ENCODE peak calls at places on chromosomes 11 and 22, in ten cellular contexts. Z, X, I, K, Y, V, U, N, C and S are unnamed samples.

GRCh38 chr11:121841487-121842167 is 274.4 kb downstream of the BLID start:
- DNase-seq in I (no peak), K (no peak), Z (no peak), U (no peak), N (no peak), X (no peak), V (no peak), Y (no peak), C (no peak), S (no peak)

GRCh38 chr22:41367039-41367679 is 14.6 kb upstream of the TEF start:
- DNase-seq in I (peak; percentile 98), K (no peak), N (peak; percentile 69), C (peak; percentile 96), Y (peak; percentile 95), X (peak; percentile 98), U (peak; percentile 10), V (no peak), Z (no peak), S (peak; percentile 89)

GRCh38 chr11:65778431-65778900 is 2.3 kb downstream of the AP5B1 start:
- DNase-seq in C (no peak), X (no peak), N (no peak), Y (no peak), V (no peak), U (no peak), I (no peak), Z (no peak), K (no peak), S (no peak)

GRCh38 chr11:105577645-105578044 is 32.2 kb upstream of the GRIA4 start:
- DNase-seq in I (no peak), U (no peak), K (no peak), Z (no peak), Y (no peak), V (no peak), C (no peak), N (no peak), X (no peak), S (no peak)

GRCh38 chr11:104609297-104609696 is 289.0 kb downstream of the CASP12 start:
- DNase-seq in U (peak; percentile 11), V (no peak), N (no peak), K (peak; percentile 1), Y (peak; percentile 9), Z (no peak), I (peak; percentile 18), X (no peak), C (no peak), S (peak; percentile 67)

GRCh38 chr11:79232346-79232745 is 208.5 kb downstream of the TENM4 start:
- DNase-seq in Y (no peak), N (no peak), Z (no peak), K (no peak), X (no peak), C (no peak), U (no peak), I (no peak), V (no peak), S (no peak)

GRCh38 chr11:77173494-77173893 is 45.4 kb downstream of the MYO7A start:
- DNase-seq in N (no peak), Z (no peak), V (no peak), X (no peak), C (no peak), I (no peak), U (no peak), K (no peak), Y (no peak), S (no peak)

GRCh38 chr11:34757026-34757451 is 136.1 kb downstream of the EHF start:
- DNase-seq in Z (no peak), K (no peak), N (no peak), C (no peak), V (no peak), Y (peak; percentile 41), X (no peak), U (no peak), I (no peak), S (no peak)

GRCh38 chr11:77107950-77108349 is 5.3 kb downstream of the OMP start:
- DNase-seq in Z (no peak), V (no peak), K (no peak), X (no peak), N (no peak), Y (peak; percentile 69), I (no peak), U (no peak), C (peak; percentile 58), S (no peak)

GRCh38 chr22:37020192-37020479 is 594 bp downstream of the MPST start:
- DNase-seq in C (no peak), Z (no peak), U (no peak), Y (peak; percentile 75), K (no peak), X (no peak), V (no peak), N (no peak), I (no peak), S (peak; percentile 42)

GRCh38 chr11:26891501-26891900 is 102.4 kb upstream of the FIBIN start:
- DNase-seq in Z (no peak), K (no peak), I (no peak), C (no peak), V (no peak), N (no peak), U (no peak), X (no peak), Y (no peak), S (no peak)

GRCh38 chr11:79296113-79296512 is 144.7 kb downstream of the TENM4 start:
- DNase-seq in X (no peak), I (no peak), U (no peak), K (no peak), Z (no peak), C (no peak), Y (no peak), V (no peak), N (no peak), S (no peak)

GRCh38 chr22:41818011-41818410 is 14.9 kb upstream of the SREBF2 start:
- DNase-seq in C (no peak), V (no peak), U (no peak), X (no peak), I (no peak), Z (no peak), K (no peak), N (no peak), Y (no peak), S (no peak)